ENCODE peak calls at places on chromosomes 12 and 14, in five cellular contexts. S, A, X, L and Z are unnamed samples.

GRCh38 chr12:96447256-96447655 is 42.1 kb upstream of the CFAP54 start:
- DNase-seq in S (no peak), A (no peak), X (no peak), L (peak; percentile 24), Z (no peak)

GRCh38 chr12:116818341-116818856 is 62.8 kb downstream of the HRK start:
- DNase-seq in S (no peak), A (peak; percentile 59), X (peak; percentile 15), L (peak; percentile 42), Z (peak; percentile 14)

GRCh38 chr12:50282581-50283229 is 615 bp downstream of the LIMA1 start:
- DNase-seq in S (peak; percentile 32), A (peak; percentile 61), X (peak; percentile 16), L (peak; percentile 31), Z (peak; percentile 54)

GRCh38 chr14:92680781-92681650 is 67.4 kb downstream of the LGMN start:
- DNase-seq in S (peak; percentile 77), A (peak; percentile 71), X (peak; percentile 64), L (peak; percentile 83), Z (peak; percentile 76)

GRCh38 chr14:56855891-56856461 is 45.7 kb upstream of the OTX2 start:
- DNase-seq in S (no peak), A (no peak), X (no peak), L (no peak), Z (no peak)

GRCh38 chr12:88052686-88053085 is 23.5 kb upstream of the C12orf50 start:
- DNase-seq in S (peak; percentile 46), A (peak; percentile 52), X (peak; percentile 45), L (peak; percentile 67), Z (peak; percentile 34)

GRCh38 chr12:117032593-117033381 is 66.4 kb downstream of the TESC start:
- DNase-seq in S (peak; percentile 44), A (peak; percentile 14), X (no peak), L (peak; percentile 11), Z (no peak)

GRCh38 chr12:1907652-1908611 is 10.5 kb downstream of the CACNA2D4 start:
- DNase-seq in S (no peak), A (peak; percentile 6), X (no peak), L (no peak), Z (no peak)

GRCh38 chr14:71247106-71247505 is 339.8 kb downstream of the PCNX1 start:
- DNase-seq in S (no peak), A (no peak), X (no peak), L (no peak), Z (no peak)

GRCh38 chr14:37599527-37600368 is 4.3 kb downstream of the TTC6 start:
- DNase-seq in S (no peak), A (no peak), X (no peak), L (no peak), Z (no peak)

GRCh38 chr12:26406391-26406790 is 211.0 kb downstream of the SSPN start:
- DNase-seq in S (no peak), A (no peak), X (no peak), L (no peak), Z (no peak)

GRCh38 chr12:88834226-88834625 is 254.0 kb upstream of the KITLG start:
- DNase-seq in S (no peak), A (no peak), X (no peak), L (no peak), Z (peak; percentile 21)

GRCh38 chr12:57237952-57238853 is 8.7 kb downstream of the SHMT2 start:
- DNase-seq in S (no peak), A (no peak), X (no peak), L (no peak), Z (peak; percentile 23)